ENCODE peak calls at places on chromosomes 11 and 22, in nine cellular contexts. B is progenitor cell of endocrine pancreas, W is RWPE1, P is A549, Q is endothelial cell, H is Caco-2, S is WERI-Rb-1, G is astrocyte of the spinal cord, Z is nephron progenitor cell. C is an unnamed sample.

GRCh38 chr11:102036757-102037156 is 10.5 kb upstream of the CFAP300 start:
- DNase-seq in B (no peak), W (no peak), P (no peak), Q (no peak), H (no peak), S (no peak), G (no peak), Z (no peak), C (no peak)

GRCh38 chr11:132620423-132620822 is 911.9 kb downstream of the OPCML start:
- DNase-seq in B (no peak), W (no peak), P (no peak), Q (no peak), H (no peak), S (no peak), G (no peak), Z (no peak), C (peak; percentile 28)

GRCh38 chr22:39362932-39363331 is 13.1 kb downstream of the SYNGR1 start:
- DNase-seq in B (no peak), W (no peak), P (no peak), Q (no peak), H (no peak), S (no peak), G (no peak), Z (no peak), C (no peak)

GRCh38 chr11:69166186-69167115 is 10.7 kb downstream of the SMIM38 start:
- DNase-seq in B (no peak), W (peak; percentile 78), P (peak; percentile 89), Q (no peak), H (no peak), S (peak; percentile 29), G (peak; percentile 93), Z (no peak), C (peak; percentile 81)

GRCh38 chr11:129416080-129416820 is 40.6 kb downstream of the BARX2 start:
- DNase-seq in B (no peak), W (no peak), P (no peak), Q (no peak), H (no peak), S (no peak), G (no peak), Z (no peak), C (no peak)

GRCh38 chr11:102495161-102496042 is 35.1 kb downstream of the MMP7 start:
- DNase-seq in B (no peak), W (peak; percentile 66), P (peak; percentile 41), Q (peak; percentile 49), H (peak; percentile 81), S (peak; percentile 27), G (peak; percentile 86), Z (peak; percentile 35), C (peak; percentile 92)

GRCh38 chr11:64661146-64661545 is 61.9 kb downstream of the NRXN2 start:
- DNase-seq in B (no peak), W (no peak), P (no peak), Q (no peak), H (no peak), S (no peak), G (peak; percentile 29), Z (no peak), C (peak; percentile 78)

GRCh38 chr11:46279393-46280099 is 2.1 kb downstream of the CREB3L1 start:
- DNase-seq in B (no peak), W (no peak), P (no peak), Q (peak; percentile 38), H (no peak), S (no peak), G (peak; percentile 79), Z (no peak), C (peak; percentile 84)

GRCh38 chr11:32436751-32437405 is 1.5 kb upstream of the WT1 start:
- DNase-seq in B (no peak), W (no peak), P (no peak), Q (peak; percentile 21), H (no peak), S (no peak), G (no peak), Z (peak; percentile 48), C (peak; percentile 23)

GRCh38 chr11:103888541-103888951 is 147.9 kb upstream of the DDI1 start:
- DNase-seq in B (no peak), W (no peak), P (no peak), Q (no peak), H (no peak), S (no peak), G (no peak), Z (no peak), C (no peak)

DNA sequence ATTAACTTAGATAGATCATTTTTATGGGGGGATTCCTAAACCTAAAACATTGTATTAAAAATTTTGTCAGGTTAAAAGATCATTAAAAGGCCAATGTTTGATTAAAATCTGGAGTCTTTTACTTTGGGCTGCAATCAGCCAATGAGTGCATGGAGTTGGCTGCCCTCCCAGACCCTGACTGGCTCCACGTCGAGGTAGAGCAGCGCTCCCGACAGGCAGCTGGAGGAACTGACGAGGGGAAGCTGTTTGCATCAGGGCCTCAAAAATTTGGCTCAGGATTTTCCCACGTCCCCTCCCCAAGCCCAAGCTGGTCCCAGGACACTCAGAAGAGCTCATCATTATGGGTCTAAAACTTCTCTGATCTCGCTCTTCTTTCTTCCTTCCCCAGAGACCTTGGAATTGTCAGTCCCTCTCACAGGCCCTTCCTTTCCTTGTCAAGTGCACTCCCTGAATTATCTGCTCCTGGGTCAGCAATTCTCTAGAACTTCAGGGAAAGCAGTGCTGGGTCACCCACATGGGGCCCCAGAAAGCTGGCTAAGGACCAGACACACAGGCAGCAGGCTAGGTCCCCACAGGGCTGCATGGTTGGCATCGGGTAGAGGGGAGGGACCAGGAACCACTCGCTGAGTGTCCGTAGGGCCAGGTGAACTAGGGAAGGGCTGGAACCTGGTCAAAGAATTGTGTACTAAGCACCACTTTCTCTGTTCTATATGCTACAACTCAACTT is 119.6 kb upstream of the IGLL5 start:
- DNase-seq in B (no peak), W (no peak), P (no peak), Q (no peak), H (no peak), S (no peak), G (no peak), Z (no peak), C (peak; percentile 30)
- TF ChIP-seq CTCF in B (peak; percentile 8), W (no peak), P (no peak), Q (no peak), H (no peak), S (peak; percentile 50), G (no peak), Z (no peak), C (peak; percentile 43)

DNA sequence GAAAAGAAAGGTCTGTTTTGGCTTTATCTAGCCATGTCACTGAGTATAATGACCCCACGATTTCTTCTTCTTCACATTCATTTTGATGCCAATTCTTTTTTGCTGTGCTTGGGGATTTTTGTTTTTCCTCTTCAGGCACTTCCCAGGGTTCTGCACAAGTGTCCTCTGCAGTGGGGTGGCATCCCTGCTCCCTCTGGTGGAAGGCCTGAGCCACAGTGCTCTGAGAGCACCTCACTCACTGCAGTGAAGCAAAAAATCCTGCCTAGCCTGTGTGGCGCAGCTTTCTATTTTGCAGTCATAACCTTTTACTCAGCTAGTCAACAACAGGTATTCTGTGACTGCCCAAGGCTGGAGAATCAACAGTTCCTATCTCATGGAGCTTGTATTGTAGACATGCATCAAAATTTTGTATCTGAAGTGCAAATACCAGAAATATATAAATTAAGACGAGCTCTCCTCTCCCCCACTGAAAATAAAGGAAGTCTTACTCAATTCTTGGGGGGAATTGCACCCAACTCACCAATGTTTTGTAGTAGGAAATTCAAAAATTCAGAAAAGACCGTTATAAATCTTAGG is 153.3 kb downstream of the NCAM1 start:
- DNase-seq in B (peak; percentile 35), W (peak; percentile 42), P (no peak), Q (peak; percentile 61), H (peak; percentile 71), S (peak; percentile 60), G (peak; percentile 64), Z (peak; percentile 51), C (peak; percentile 22)
- TF ChIP-seq CTCF in B (peak; percentile 77), W (peak; percentile 71), P (peak; percentile 41), Q (peak; percentile 41), H (peak; percentile 86), S (peak; percentile 82), G (peak; percentile 88), Z (peak; percentile 69), C (peak; percentile 55)

GRCh38 chr11:124384399-124384798 is at the start of gene OR8B2:
- DNase-seq in B (no peak), W (no peak), P (no peak), Q (no peak), H (no peak), S (no peak), G (no peak), Z (no peak), C (no peak)
- TF ChIP-seq CTCF in B (no peak), W (no peak), P (no peak), Q (no peak), H (no peak), S (no peak), G (no peak), Z (no peak), C (no peak)

DNA sequence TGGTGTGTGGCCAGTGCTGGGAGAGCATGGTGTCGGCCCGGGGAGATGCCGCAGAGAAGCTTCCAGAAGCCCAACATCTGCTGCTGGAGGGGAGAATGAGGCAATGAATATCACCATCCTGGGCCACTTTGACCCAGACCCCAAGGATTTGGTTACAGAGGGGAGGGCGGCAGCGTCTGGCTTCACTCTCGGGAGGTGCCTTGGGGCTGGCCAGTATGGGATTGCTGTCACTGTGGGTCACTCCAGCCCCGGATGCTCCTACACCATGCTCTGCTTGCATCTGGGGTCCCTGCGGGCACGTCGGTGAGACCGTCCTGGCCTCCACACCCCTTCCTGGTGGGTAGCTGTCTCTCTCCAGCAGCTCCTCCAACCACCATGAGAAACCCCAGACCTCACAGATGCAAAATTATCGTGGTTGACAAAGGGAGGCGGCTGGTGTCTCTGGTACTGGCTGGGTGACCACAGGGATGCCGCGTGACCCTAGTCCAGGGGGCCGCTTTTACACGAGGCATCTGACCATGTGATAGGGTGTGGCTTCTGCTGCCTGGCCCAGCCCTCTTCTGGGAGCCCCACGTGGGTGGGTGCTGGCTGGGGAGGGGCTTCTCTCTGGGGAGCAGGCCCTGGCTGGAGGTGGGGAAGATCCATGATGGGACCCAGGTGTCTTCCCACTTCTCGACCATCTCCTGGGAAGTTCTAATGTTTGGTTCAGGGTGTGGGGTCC is 5.7 kb downstream of the KCNQ1 start:
- DNase-seq in B (no peak), W (no peak), P (no peak), Q (no peak), H (no peak), S (no peak), G (no peak), Z (no peak), C (no peak)
- TF ChIP-seq CTCF in B (no peak), W (no peak), P (no peak), Q (no peak), H (no peak), S (no peak), G (no peak), Z (no peak), C (no peak)

DNA sequence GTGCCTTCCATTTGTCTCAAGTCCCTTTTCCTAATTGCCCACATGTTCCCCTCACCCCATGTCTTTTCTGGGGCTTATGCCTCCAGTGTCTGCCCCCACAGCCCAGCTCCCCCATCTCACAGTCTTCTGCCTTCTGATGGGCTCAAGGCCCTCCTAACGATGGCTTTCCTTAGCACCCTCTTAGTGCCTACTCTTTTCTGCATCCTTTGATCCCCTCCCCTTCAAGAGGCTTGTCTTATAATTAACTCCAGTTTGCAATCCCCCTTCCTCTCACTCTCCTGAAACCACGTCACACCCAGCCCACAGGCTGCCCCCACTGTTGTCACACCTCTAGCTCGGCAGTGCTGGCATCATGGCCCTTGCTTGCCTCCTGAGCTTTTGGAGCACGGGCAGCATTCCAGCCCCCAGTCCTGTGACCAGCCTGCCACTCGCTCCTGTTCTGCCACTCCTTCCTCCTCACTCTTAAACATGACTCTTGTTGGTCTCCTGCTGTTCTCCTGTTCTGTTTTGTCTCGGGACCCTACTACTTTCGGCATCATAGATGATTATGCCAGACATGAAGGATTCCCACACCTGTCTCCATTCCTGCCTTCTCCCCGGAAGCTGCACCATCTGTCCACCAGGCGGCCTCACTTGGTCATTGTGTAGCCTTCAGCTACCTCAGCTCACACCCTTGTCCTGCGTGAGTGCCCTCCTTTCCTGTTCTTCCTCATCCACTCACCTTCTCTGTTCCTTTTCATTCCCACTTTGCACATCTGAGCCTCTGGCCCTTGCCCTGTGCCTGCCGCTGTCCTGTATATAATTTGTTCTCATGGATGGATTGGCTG is 26.1 kb downstream of the UBE2L3 start:
- DNase-seq in B (no peak), W (no peak), P (peak; percentile 41), Q (peak; percentile 37), H (peak; percentile 44), S (peak; percentile 46), G (no peak), Z (peak; percentile 17), C (no peak)
- TF ChIP-seq CTCF in B (peak; percentile 54), W (no peak), P (peak; percentile 21), Q (peak; percentile 43), H (peak; percentile 44), S (peak; percentile 86), G (peak; percentile 39), Z (peak; percentile 27), C (peak; percentile 43)

C was measured in cardiac fibroblast.